ENCODE peak calls at places on chromosomes 2 and 18, in seven cellular contexts. W is suprapubic skin, N is upper lobe of left lung, A is transverse colon, C is SK-N-MC, T is GM23338, S is HCT116. O is an unnamed sample.

GRCh38 chr18:32049393-32050161 is 31.0 kb downstream of the RNF125 start:
- DNase-seq in C (no peak), A (peak; percentile 55), T (no peak), N (no peak), S (no peak), W (no peak), O (no peak)

GRCh38 chr2:1614564-1614963 is 129.8 kb downstream of the PXDN start:
- DNase-seq in C (no peak), N (no peak), T (peak; percentile 21), W (no peak), A (no peak), S (no peak), O (peak; percentile 46)

GRCh38 chr2:118153433-118153832 is 65.2 kb downstream of the INSIG2 start:
- DNase-seq in A (no peak), C (no peak), T (no peak), S (no peak), N (no peak), W (no peak), O (no peak)

GRCh38 chr2:229335349-229335748 is 64.3 kb upstream of the PID1 start:
- DNase-seq in W (no peak), A (no peak), N (no peak), T (no peak), C (no peak), S (no peak), O (no peak)

GRCh38 chr2:46387292-46387691 is 90.1 kb downstream of the EPAS1 start:
- DNase-seq in A (no peak), T (no peak), N (no peak), S (no peak), W (no peak), C (no peak), O (no peak)

GRCh38 chr2:12317853-12318426 is 398.8 kb upstream of the TRIB2 start:
- DNase-seq in W (no peak), N (no peak), T (no peak), S (no peak), A (peak; percentile 52), C (no peak), O (no peak)

GRCh38 chr2:46985512-46985911 is 69.9 kb upstream of the MCFD2 start:
- DNase-seq in N (no peak), T (no peak), W (no peak), S (no peak), C (no peak), A (no peak), O (no peak)

GRCh38 chr2:100767810-100768806 is 51.8 kb upstream of the NPAS2 start:
- DNase-seq in A (no peak), N (no peak), S (no peak), C (no peak), W (no peak), T (no peak), O (no peak)

GRCh38 chr2:216345846-216346245 is 26.4 kb downstream of the MARCHF4 start:
- DNase-seq in C (no peak), N (no peak), A (no peak), T (no peak), W (no peak), S (no peak), O (no peak)

GRCh38 chr2:97748397-97748796 is 35.0 kb downstream of the ZAP70 start:
- DNase-seq in S (no peak), W (no peak), A (peak; percentile 37), C (no peak), N (no peak), T (peak; percentile 88), O (no peak)

GRCh38 chr2:64675860-64676259 is 22.1 kb upstream of the SERTAD2 start:
- DNase-seq in T (no peak), S (no peak), C (no peak), W (no peak), A (no peak), N (no peak), O (no peak)

GRCh38 chr2:140451324-140451723 is 1671.1 kb upstream of the NXPH2 start:
- DNase-seq in S (no peak), A (no peak), T (no peak), C (no peak), N (no peak), W (no peak), O (no peak)

GRCh38 chr2:172305066-172305465 is 122.3 kb upstream of the ITGA6 start:
- DNase-seq in T (no peak), C (no peak), N (no peak), S (no peak), W (no peak), A (no peak), O (no peak)

GRCh38 chr18:6781846-6782245 is 52.3 kb downstream of the ARHGAP28 start:
- DNase-seq in W (no peak), A (no peak), T (no peak), C (no peak), N (no peak), S (no peak), O (no peak)

GRCh38 chr18:32271649-32272324 is 81.9 kb downstream of the MEP1B start:
- DNase-seq in N (no peak), T (peak; percentile 83), W (no peak), C (peak; percentile 2), A (peak; percentile 21), S (peak; percentile 16), O (peak; percentile 37)

GRCh38 chr2:179377296-179377695 is 112.7 kb upstream of the SESTD1 start:
- DNase-seq in C (no peak), N (no peak), W (no peak), A (no peak), T (no peak), S (no peak), O (no peak)

GRCh38 chr2:115214050-115214449 is 771.6 kb downstream of the DPP10 start:
- DNase-seq in A (no peak), N (no peak), W (no peak), T (peak; percentile 62), C (no peak), S (no peak), O (no peak)

GRCh38 chr2:8676191-8676914 is 5.5 kb upstream of the ID2 start:
- DNase-seq in T (peak; percentile 63), W (peak; percentile 94), C (no peak), A (peak; percentile 79), S (no peak), N (peak; percentile 95), O (no peak)

GRCh38 chr2:15706424-15706823 is 114.8 kb downstream of the DDX1 start:
- DNase-seq in S (no peak), T (no peak), N (no peak), A (no peak), W (no peak), C (no peak), O (no peak)

GRCh38 chr2:95509408-95509807 is 24.9 kb upstream of the TRIM43B start:
- DNase-seq in N (no peak), C (no peak), W (no peak), S (no peak), T (no peak), A (no peak), O (no peak)

GRCh38 chr2:241841181-241842066 is 17.3 kb downstream of the PDCD1 start:
- DNase-seq in C (no peak), N (peak; percentile 65), T (no peak), W (no peak), A (no peak), S (no peak), O (no peak)

GRCh38 chr2:241844066-241844728 is 14.5 kb downstream of the PDCD1 start:
- DNase-seq in C (no peak), W (peak; percentile 86), T (peak; percentile 73), N (peak; percentile 96), A (peak; percentile 82), S (peak; percentile 32), O (peak; percentile 78)

GRCh38 chr2:241843321-241844065 is 15.2 kb downstream of the PDCD1 start:
- DNase-seq in C (no peak), T (no peak), W (peak; percentile 71), S (no peak), A (no peak), N (peak; percentile 77), O (peak; percentile 28)

GRCh38 chr2:241842067-241842415 is 16.7 kb downstream of the PDCD1 start:
- DNase-seq in C (no peak), N (no peak), T (no peak), S (no peak), A (no peak), W (no peak), O (no peak)

GRCh38 chr2:241842620-241843211 is 16.0 kb downstream of the PDCD1 start:
- DNase-seq in T (no peak), S (no peak), N (peak; percentile 83), W (peak; percentile 88), A (peak; percentile 65), C (no peak), O (peak; percentile 70)
- TF ChIP-seq POLR2AphosphoS5 in T (no peak), S (no peak), N (peak; percentile 37), W (peak; percentile 6), A (peak; percentile 53), C (no peak), O (no peak)

GRCh38 chr2:236489895-236490404 is 79.7 kb upstream of the ACKR3 start:
- DNase-seq in A (no peak), S (no peak), W (no peak), C (no peak), T (no peak), N (peak; percentile 15), O (no peak)
- TF ChIP-seq POLR2AphosphoS5 in A (no peak), S (no peak), W (no peak), C (no peak), T (no peak), N (no peak), O (no peak)

GRCh38 chr2:39437522-39438296 is 624 bp upstream of the MAP4K3 start:
- DNase-seq in W (peak; percentile 68), S (peak; percentile 63), C (no peak), T (peak; percentile 22), N (peak; percentile 78), A (peak; percentile 78), O (peak; percentile 41)

GRCh38 chr2:39435254-39435653 is 1.8 kb downstream of the MAP4K3 start:
- DNase-seq in N (no peak), W (no peak), C (no peak), T (peak; percentile 52), A (no peak), S (no peak), O (no peak)

GRCh38 chr2:39434233-39434897 is 2.7 kb downstream of the MAP4K3 start:
- DNase-seq in T (no peak), C (no peak), A (no peak), S (no peak), N (no peak), W (no peak), O (no peak)

GRCh38 chr2:39436592-39437521 is at the start of gene MAP4K3:
- DNase-seq in A (peak; percentile 95), W (peak; percentile 95), C (peak; percentile 39), T (peak; percentile 98), N (peak; percentile 97), S (peak; percentile 83), O (peak; percentile 65)

GRCh38 chr2:39435974-39436591 is 1.0 kb downstream of the MAP4K3 start:
- DNase-seq in S (no peak), A (no peak), T (no peak), W (peak; percentile 71), N (no peak), C (no peak), O (no peak)
- TF ChIP-seq POLR2AphosphoS5 in S (no peak), A (peak; percentile 30), T (no peak), W (no peak), N (no peak), C (no peak), O (no peak)

GRCh38 chr2:86274265-86274917 is 63.0 kb downstream of the REEP1 start:
- DNase-seq in A (no peak), W (no peak), S (peak; percentile 31), C (no peak), N (no peak), T (no peak), O (no peak)
- TF ChIP-seq POLR2AphosphoS5 in A (no peak), W (no peak), S (no peak), C (no peak), N (no peak), T (no peak), O (no peak)

O was measured in GM12891.